ENCODE peak calls at places on chromosomes 13 and 19, in four cellular contexts. One of them, this sample, is unnamed.

GRCh38 chr19:50432221-50432626 is 468 bp upstream of the MYBPC2 start:
- DNase-seq in stimulated activated CD4-positive, alpha-beta T cell treated with anti-CD3 and anti-CD28 coated beads, Interleukin-4, amount 100 ng/mL, for 4 hours: no peak
- DNase-seq in HTR-8/SVneo: no peak
- DNase-seq in HS-5: no peak
- DNase-seq in this sample: no peak

GRCh38 chr13:21583496-21583895 is 20.5 kb downstream of the MICU2 start:
- DNase-seq in stimulated activated CD4-positive, alpha-beta T cell treated with anti-CD3 and anti-CD28 coated beads, Interleukin-4, amount 100 ng/mL, for 4 hours: no peak
- DNase-seq in HS-5: no peak
- DNase-seq in HTR-8/SVneo: peak
- DNase-seq in this sample: no peak

GRCh38 chr13:101152184-101152583 is 264.1 kb downstream of the NALCN start:
- DNase-seq in stimulated activated CD4-positive, alpha-beta T cell treated with anti-CD3 and anti-CD28 coated beads, Interleukin-4, amount 100 ng/mL, for 4 hours: no peak
- DNase-seq in HTR-8/SVneo: no peak
- DNase-seq in HS-5: no peak
- DNase-seq in this sample: no peak

GRCh38 chr13:97417698-97418097 is 16.3 kb upstream of the RAP2A start:
- DNase-seq in HS-5: no peak
- DNase-seq in stimulated activated CD4-positive, alpha-beta T cell treated with anti-CD3 and anti-CD28 coated beads, Interleukin-4, amount 100 ng/mL, for 4 hours: no peak
- DNase-seq in HTR-8/SVneo: no peak
- DNase-seq in this sample: no peak

GRCh38 chr19:17248011-17248776 is 2.5 kb upstream of the NR2F6 start:
- DNase-seq in stimulated activated CD4-positive, alpha-beta T cell treated with anti-CD3 and anti-CD28 coated beads, Interleukin-4, amount 100 ng/mL, for 4 hours: no peak
- DNase-seq in HS-5: no peak
- DNase-seq in HTR-8/SVneo: no peak
- DNase-seq in this sample: no peak

GRCh38 chr19:17725422-17726078 is 6.3 kb downstream of the MAP1S start:
- DNase-seq in stimulated activated CD4-positive, alpha-beta T cell treated with anti-CD3 and anti-CD28 coated beads, Interleukin-4, amount 100 ng/mL, for 4 hours: no peak
- DNase-seq in HTR-8/SVneo: no peak
- DNase-seq in HS-5: no peak
- DNase-seq in this sample: no peak

GRCh38 chr13:43405457-43405856 is 381.3 kb downstream of the ENOX1 start:
- DNase-seq in HTR-8/SVneo: peak
- DNase-seq in HS-5: no peak
- DNase-seq in stimulated activated CD4-positive, alpha-beta T cell treated with anti-CD3 and anti-CD28 coated beads, Interleukin-4, amount 100 ng/mL, for 4 hours: no peak
- DNase-seq in this sample: no peak

GRCh38 chr19:30091856-30092255 is 149.8 kb downstream of the URI1 start:
- DNase-seq in stimulated activated CD4-positive, alpha-beta T cell treated with anti-CD3 and anti-CD28 coated beads, Interleukin-4, amount 100 ng/mL, for 4 hours: no peak
- DNase-seq in HS-5: no peak
- DNase-seq in HTR-8/SVneo: no peak
- DNase-seq in this sample: no peak

GRCh38 chr13:111275382-111275781 is 45.1 kb upstream of the TEX29 start:
- DNase-seq in HTR-8/SVneo: no peak
- DNase-seq in HS-5: no peak
- DNase-seq in stimulated activated CD4-positive, alpha-beta T cell treated with anti-CD3 and anti-CD28 coated beads, Interleukin-4, amount 100 ng/mL, for 4 hours: no peak
- DNase-seq in this sample: no peak

GRCh38 chr19:54392078-54392477 is 23.2 kb upstream of the TTYH1 start:
- DNase-seq in stimulated activated CD4-positive, alpha-beta T cell treated with anti-CD3 and anti-CD28 coated beads, Interleukin-4, amount 100 ng/mL, for 4 hours: no peak
- DNase-seq in HS-5: no peak
- DNase-seq in HTR-8/SVneo: no peak
- DNase-seq in this sample: no peak

GRCh38 chr13:40666058-40666904 is at the start of gene FOXO1:
- DNase-seq in HTR-8/SVneo: peak
- DNase-seq in stimulated activated CD4-positive, alpha-beta T cell treated with anti-CD3 and anti-CD28 coated beads, Interleukin-4, amount 100 ng/mL, for 4 hours: peak
- DNase-seq in HS-5: no peak
- DNase-seq in this sample: peak

GRCh38 chr19:12159773-12160414 is 3.0 kb upstream of the ZNF136 start:
- DNase-seq in HS-5: no peak
- DNase-seq in HTR-8/SVneo: no peak
- DNase-seq in stimulated activated CD4-positive, alpha-beta T cell treated with anti-CD3 and anti-CD28 coated beads, Interleukin-4, amount 100 ng/mL, for 4 hours: no peak
- DNase-seq in this sample: no peak

GRCh38 chr19:12647490-12648071 is 19.0 kb downstream of the MAN2B1 start:
- DNase-seq in HS-5: no peak
- DNase-seq in stimulated activated CD4-positive, alpha-beta T cell treated with anti-CD3 and anti-CD28 coated beads, Interleukin-4, amount 100 ng/mL, for 4 hours: peak
- DNase-seq in HTR-8/SVneo: no peak
- DNase-seq in this sample: peak

GRCh38 chr13:108919036-108919907 is 289.9 kb downstream of the MYO16 start:
- DNase-seq in HTR-8/SVneo: peak
- DNase-seq in HS-5: no peak
- DNase-seq in stimulated activated CD4-positive, alpha-beta T cell treated with anti-CD3 and anti-CD28 coated beads, Interleukin-4, amount 100 ng/mL, for 4 hours: no peak
- DNase-seq in this sample: no peak

GRCh38 chr13:25329706-25330105 is 28.3 kb downstream of the NUP58 start:
- DNase-seq in HTR-8/SVneo: no peak
- DNase-seq in stimulated activated CD4-positive, alpha-beta T cell treated with anti-CD3 and anti-CD28 coated beads, Interleukin-4, amount 100 ng/mL, for 4 hours: no peak
- DNase-seq in HS-5: no peak
- DNase-seq in this sample: no peak

GRCh38 chr19:56933014-56933705 is 92.6 kb upstream of the PEG3 start:
- DNase-seq in HS-5: no peak
- DNase-seq in HTR-8/SVneo: no peak
- DNase-seq in stimulated activated CD4-positive, alpha-beta T cell treated with anti-CD3 and anti-CD28 coated beads, Interleukin-4, amount 100 ng/mL, for 4 hours: no peak
- DNase-seq in this sample: no peak

GRCh38 chr13:113774177-113775107 is 15.4 kb downstream of the TMEM255B start:
- DNase-seq in HTR-8/SVneo: peak
- DNase-seq in HS-5: no peak
- DNase-seq in stimulated activated CD4-positive, alpha-beta T cell treated with anti-CD3 and anti-CD28 coated beads, Interleukin-4, amount 100 ng/mL, for 4 hours: no peak
- DNase-seq in this sample: no peak

GRCh38 chr13:20057963-20058362 is 99.4 kb downstream of the ZMYM2 start:
- DNase-seq in stimulated activated CD4-positive, alpha-beta T cell treated with anti-CD3 and anti-CD28 coated beads, Interleukin-4, amount 100 ng/mL, for 4 hours: no peak
- DNase-seq in HS-5: no peak
- DNase-seq in HTR-8/SVneo: no peak
- DNase-seq in this sample: no peak

GRCh38 chr19:28920269-28921066 is 292.5 kb downstream of the UQCRFS1 start:
- DNase-seq in HS-5: no peak
- DNase-seq in stimulated activated CD4-positive, alpha-beta T cell treated with anti-CD3 and anti-CD28 coated beads, Interleukin-4, amount 100 ng/mL, for 4 hours: no peak
- DNase-seq in HTR-8/SVneo: no peak
- DNase-seq in this sample: no peak